ENCODE peak calls at places on chromosomes 4 and X, in eight cellular contexts. J is right lobe of liver; O is neuronal stem cell; K is CD8-positive, alpha-beta T cell; S is CD8-positive, alpha-beta memory T cell; B is HCT116; V is PC-9; N is upper lobe of right lung. G is an unnamed sample.

GRCh38 chrX:37060999-37061398 is 52.8 kb downstream of the FAM47C start:
- DNase-seq in K (no peak), S (no peak), B (peak; percentile 26), J (no peak), O (peak; percentile 38), N (no peak), V (peak; percentile 9), G (peak; percentile 52)

GRCh38 chr4:112589207-112589606 is 47.5 kb downstream of the ZGRF1 start:
- DNase-seq in J (no peak), O (no peak), V (no peak), S (no peak), K (no peak), N (no peak), B (peak; percentile 6), G (peak; percentile 48)

GRCh38 chr4:141637565-141637964 is 1.2 kb downstream of the IL15 start:
- DNase-seq in S (no peak), B (no peak), N (no peak), V (no peak), K (no peak), J (no peak), O (no peak), G (no peak)

GRCh38 chr4:54152846-54153600 is 53.1 kb downstream of the GSX2 start:
- DNase-seq in O (no peak), K (no peak), N (no peak), B (no peak), J (no peak), V (peak; percentile 28), S (no peak), G (no peak)

GRCh38 chr4:26173619-26174018 is 147.2 kb upstream of the RBPJ start:
- DNase-seq in K (no peak), J (no peak), V (no peak), O (no peak), N (no peak), B (no peak), S (no peak), G (no peak)

GRCh38 chr4:69781458-69782418 is 21.3 kb upstream of the SULT1B1 start:
- DNase-seq in J (no peak), V (no peak), O (no peak), N (no peak), S (no peak), B (no peak), K (no peak), G (peak; percentile 1)

GRCh38 chr4:4574792-4575191 is 32.9 kb upstream of the STX18 start:
- DNase-seq in B (peak; percentile 10), J (peak; percentile 63), S (peak; percentile 21), O (no peak), N (peak; percentile 69), V (no peak), K (peak; percentile 9), G (peak; percentile 80)

GRCh38 chr4:15778191-15778741 is at the start of gene CD38:
- DNase-seq in S (no peak), O (peak; percentile 11), B (no peak), J (peak; percentile 55), K (peak; percentile 13), N (peak; percentile 69), V (no peak), G (peak; percentile 22)

GRCh38 chr4:62835579-62835978 is 1573.7 kb downstream of the TECRL start:
- DNase-seq in K (no peak), B (no peak), J (no peak), O (no peak), N (no peak), V (no peak), S (no peak), G (no peak)

GRCh38 chrX:132692066-132692465 is 203.2 kb upstream of the MBNL3 start:
- DNase-seq in O (no peak), J (no peak), N (no peak), S (no peak), V (no peak), B (no peak), K (no peak), G (no peak)

GRCh38 chr4:6751611-6752485 is 30.7 kb upstream of the KIAA0232 start:
- DNase-seq in J (peak; percentile 47), S (peak; percentile 3), B (no peak), O (no peak), K (no peak), N (no peak), V (no peak), G (peak; percentile 30)

GRCh38 chrX:134692990-134693389 is 34.7 kb upstream of the PLAC1 start:
- DNase-seq in O (no peak), V (no peak), K (no peak), S (no peak), B (no peak), J (no peak), N (no peak), G (no peak)

GRCh38 chrX:16212436-16212835 is 45.2 kb downstream of the MAGEB17 start:
- DNase-seq in S (no peak), N (no peak), O (no peak), B (peak; percentile 7), K (no peak), V (no peak), J (peak; percentile 22), G (peak; percentile 62)

GRCh38 chr4:1747603-1747967 is 26.3 kb downstream of the TACC3 start:
- DNase-seq in S (no peak), B (no peak), J (no peak), K (no peak), O (no peak), V (no peak), N (no peak), G (no peak)

GRCh38 chr4:1746919-1747602 is 25.7 kb downstream of the TACC3 start:
- DNase-seq in B (no peak), O (no peak), K (no peak), N (no peak), J (no peak), S (no peak), V (no peak), G (no peak)

GRCh38 chr4:1745697-1746096 is 24.4 kb downstream of the TACC3 start:
- DNase-seq in B (no peak), O (no peak), S (no peak), N (no peak), V (no peak), J (no peak), K (no peak), G (no peak)

GRCh38 chr4:1745165-1745564 is 23.8 kb downstream of the TACC3 start:
- DNase-seq in O (no peak), N (no peak), J (peak; percentile 72), V (no peak), S (no peak), B (no peak), K (no peak), G (no peak)

DNA sequence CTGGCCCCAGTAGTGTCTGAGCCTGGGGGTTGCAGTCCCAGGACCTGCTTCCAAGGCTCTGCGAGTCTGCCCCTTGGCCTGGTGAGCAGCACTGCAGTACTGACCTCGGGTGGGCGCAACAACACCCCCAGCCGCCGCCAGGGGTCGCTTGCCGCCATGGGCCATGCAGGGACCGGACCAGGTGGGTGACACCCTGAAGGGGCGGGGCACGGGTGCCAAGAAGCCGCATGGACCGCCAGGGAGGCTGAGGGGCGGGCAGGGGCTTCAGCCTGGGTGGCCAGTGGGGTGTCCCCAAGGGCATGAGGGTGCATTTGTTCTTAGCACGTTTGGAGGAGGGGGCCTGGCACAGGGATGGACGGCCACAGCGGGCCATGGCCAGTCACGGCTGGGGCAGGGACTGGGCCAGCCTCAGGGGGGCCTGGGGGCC is 25.0 kb downstream of the TACC3 start:
- DNase-seq in K (peak; percentile 65), V (peak; percentile 76), S (peak; percentile 60), O (peak; percentile 78), B (peak; percentile 46), J (peak; percentile 68), N (peak; percentile 86), G (peak; percentile 92)
- H3K4me1 ChIP-seq in K (peaks cover 5% of the 10 kb centered on the region), V (no peaks in the 10 kb centered on the region), S (no peaks in the 10 kb centered on the region), O (peaks cover 4% of the 10 kb centered on the region), B (peaks cover 17% of the 10 kb centered on the region), J (no peaks in the 10 kb centered on the region), N (peaks cover 4% of the 10 kb centered on the region), G (no peaks in the 10 kb centered on the region)

GRCh38 chr4:94978904-94979303 is 221.1 kb downstream of the BMPR1B start:
- DNase-seq in J (no peak), O (no peak), N (no peak), K (no peak), S (no peak), B (no peak), V (no peak), G (no peak)
- H3K4me1 ChIP-seq in J (no peaks in the 10 kb centered on the region), O (peaks cover 7% of the 10 kb centered on the region), N (no peaks in the 10 kb centered on the region), K (no peaks in the 10 kb centered on the region), S (no peaks in the 10 kb centered on the region), B (no peaks in the 10 kb centered on the region), V (no peaks in the 10 kb centered on the region), G (no peaks in the 10 kb centered on the region)

GRCh38 chr4:30770049-30770549 is 49.9 kb downstream of the PCDH7 start:
- DNase-seq in K (no peak), N (no peak), S (no peak), V (peak; percentile 30), O (no peak), J (no peak), B (peak; percentile 97), G (no peak)
- H3K4me1 ChIP-seq in K (no peaks in the 10 kb centered on the region), N (no peaks in the 10 kb centered on the region), S (no peaks in the 10 kb centered on the region), V (peaks cover 36% of the 10 kb centered on the region), O (peaks cover 4% of the 10 kb centered on the region), J (no peaks in the 10 kb centered on the region), B (peaks cover 98% of the 10 kb centered on the region), G (peaks cover 3% of the 10 kb centered on the region)

GRCh38 chrX:123833387-123833786 is 26.5 kb upstream of the XIAP start:
- DNase-seq in N (no peak), J (peak; percentile 32), S (peak; percentile 46), B (peak; percentile 50), V (peak; percentile 68), O (peak; percentile 37), K (peak; percentile 45), G (peak; percentile 60)
- H3K4me1 ChIP-seq in N (no peaks in the 10 kb centered on the region), J (no peaks in the 10 kb centered on the region), S (no peaks in the 10 kb centered on the region), B (peaks cover 16% of the 10 kb centered on the region), V (peaks cover 22% of the 10 kb centered on the region), O (no peaks in the 10 kb centered on the region), K (no peaks in the 10 kb centered on the region), G (no peaks in the 10 kb centered on the region)

GRCh38 chr4:171390626-171391025 is 422.6 kb upstream of the GALNTL6 start:
- DNase-seq in J (no peak), N (no peak), B (no peak), V (no peak), O (no peak), K (no peak), S (no peak), G (no peak)
- H3K4me1 ChIP-seq in J (no peaks in the 10 kb centered on the region), N (no peaks in the 10 kb centered on the region), B (no peaks in the 10 kb centered on the region), V (no peaks in the 10 kb centered on the region), O (no peaks in the 10 kb centered on the region), K (no peaks in the 10 kb centered on the region), S (no peaks in the 10 kb centered on the region), G (no peaks in the 10 kb centered on the region)

DNA sequence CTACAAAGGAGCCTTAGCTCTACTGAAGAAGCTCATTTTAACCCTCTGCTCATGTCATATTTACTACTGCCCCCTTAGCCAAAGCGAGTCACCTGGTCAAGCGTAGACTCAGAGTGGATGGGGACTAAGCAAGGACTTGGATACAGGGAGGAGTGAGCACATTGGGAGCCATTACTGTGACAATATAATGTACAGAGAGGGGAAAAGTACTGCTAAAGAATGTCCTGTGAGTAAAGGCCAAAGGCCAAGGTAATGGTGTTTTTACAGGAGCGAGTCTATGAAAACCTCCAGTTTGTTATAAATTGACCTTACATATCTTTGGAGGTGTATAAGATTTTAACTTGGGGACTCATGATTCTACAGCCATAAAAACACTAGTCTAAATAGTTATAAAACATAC is 10.6 kb upstream of the GK start:
- DNase-seq in N (no peak), B (no peak), V (no peak), J (no peak), O (no peak), K (no peak), S (no peak), G (no peak)
- H3K4me1 ChIP-seq in N (no peaks in the 10 kb centered on the region), B (no peaks in the 10 kb centered on the region), V (no peaks in the 10 kb centered on the region), J (peaks cover 6% of the 10 kb centered on the region), O (no peaks in the 10 kb centered on the region), K (no peaks in the 10 kb centered on the region), S (no peaks in the 10 kb centered on the region), G (no peaks in the 10 kb centered on the region)

G was measured in mesendoderm.